ENCODE peak calls at places on chromosomes 6 and 20, in four cellular contexts. One of them, this sample, is unnamed.

GRCh38 chr6:145587342-145587741 is 148.0 kb downstream of the EPM2A start:
- DNase-seq in glutamatergic neuron: no peak
- DNase-seq in kidney glomerular epithelial cell: no peak
- DNase-seq in astrocyte: no peak
- DNase-seq in this sample: no peak

GRCh38 chr6:155313602-155314091 is 637 bp downstream of the TFB1M start:
- DNase-seq in glutamatergic neuron: no peak
- DNase-seq in kidney glomerular epithelial cell: no peak
- DNase-seq in astrocyte: no peak
- DNase-seq in this sample: no peak

GRCh38 chr6:137977206-137977605 is 110.1 kb downstream of the TNFAIP3 start:
- DNase-seq in glutamatergic neuron: no peak
- DNase-seq in kidney glomerular epithelial cell: no peak
- DNase-seq in astrocyte: no peak
- DNase-seq in this sample: no peak

GRCh38 chr20:19786311-19786710 is 28.3 kb downstream of the RIN2 start:
- DNase-seq in glutamatergic neuron: peak
- DNase-seq in kidney glomerular epithelial cell: peak
- DNase-seq in astrocyte: peak
- DNase-seq in this sample: no peak

GRCh38 chr6:133504761-133505160 is 263.6 kb downstream of the EYA4 start:
- DNase-seq in glutamatergic neuron: no peak
- DNase-seq in kidney glomerular epithelial cell: no peak
- DNase-seq in astrocyte: peak
- DNase-seq in this sample: no peak

GRCh38 chr20:31712112-31712553 is 10.5 kb downstream of the BCL2L1 start:
- DNase-seq in glutamatergic neuron: no peak
- DNase-seq in kidney glomerular epithelial cell: no peak
- DNase-seq in astrocyte: no peak
- DNase-seq in this sample: no peak

GRCh38 chr6:113381957-113382356 is 475.2 kb upstream of the MARCKS start:
- DNase-seq in glutamatergic neuron: no peak
- DNase-seq in kidney glomerular epithelial cell: no peak
- DNase-seq in astrocyte: peak
- DNase-seq in this sample: no peak

GRCh38 chr6:56933650-56934049 is 21.3 kb upstream of the BEND6 start:
- DNase-seq in glutamatergic neuron: no peak
- DNase-seq in kidney glomerular epithelial cell: no peak
- DNase-seq in astrocyte: peak
- DNase-seq in this sample: no peak

GRCh38 chr6:157981395-157982296 is at the start of gene SYNJ2:
- DNase-seq in glutamatergic neuron: peak
- DNase-seq in kidney glomerular epithelial cell: peak
- DNase-seq in astrocyte: peak
- DNase-seq in this sample: no peak

GRCh38 chr6:87155920-87156600 is 695 bp downstream of the ZNF292 start:
- DNase-seq in glutamatergic neuron: peak
- DNase-seq in kidney glomerular epithelial cell: peak
- DNase-seq in astrocyte: peak
- DNase-seq in this sample: no peak

GRCh38 chr6:43798688-43799444 is 28.9 kb downstream of the VEGFA start:
- DNase-seq in glutamatergic neuron: no peak
- DNase-seq in kidney glomerular epithelial cell: peak
- DNase-seq in astrocyte: peak
- DNase-seq in this sample: no peak

GRCh38 chr20:45826381-45827019 is 612 bp downstream of the TNNC2 start:
- DNase-seq in glutamatergic neuron: no peak
- DNase-seq in kidney glomerular epithelial cell: no peak
- DNase-seq in astrocyte: no peak
- DNase-seq in this sample: no peak

GRCh38 chr6:25968769-25969168 is 6.2 kb downstream of the TRIM38 start:
- DNase-seq in glutamatergic neuron: no peak
- DNase-seq in kidney glomerular epithelial cell: no peak
- DNase-seq in astrocyte: no peak
- DNase-seq in this sample: no peak

GRCh38 chr20:12207875-12208274 is 290.2 kb downstream of the BTBD3 start:
- DNase-seq in glutamatergic neuron: peak
- DNase-seq in kidney glomerular epithelial cell: peak
- DNase-seq in astrocyte: peak
- DNase-seq in this sample: no peak